ENCODE peak calls at places on chromosomes 2 and 18, in eight cellular contexts. J is fibroblast of lung, A is Peyer's patch, I is left ventricle myocardium inferior, F is adrenal gland, Q is dorsolateral prefrontal cortex, D is H7, G is Panc1. X is an unnamed sample. For H3K27me3, the result is how much of the 10 kb centered on the place peaks cover.

GRCh38 chr18:26406854-26407517 is 141.4 kb downstream of the KCTD1 start:
- DNase-seq in F (no peak), J (no peak), I (no peak), D (peak), Q (no peak), A (no peak), G (no peak), X (no peak)

GRCh38 chr2:443754-444153 is 155.9 kb upstream of the ALKAL2 start:
- DNase-seq in A (no peak), D (no peak), Q (no peak), F (no peak), I (no peak), G (no peak), J (no peak), X (no peak)

GRCh38 chr2:197075754-197076337 is 149.3 kb upstream of the PGAP1 start:
- DNase-seq in D (peak), F (no peak), Q (no peak), G (no peak), I (no peak), A (no peak), J (no peak), X (no peak)

GRCh38 chr2:189669913-189670312 is 4.6 kb upstream of the ANKAR start:
- DNase-seq in G (no peak), I (no peak), A (no peak), F (no peak), Q (no peak), J (no peak), D (no peak), X (no peak)

GRCh38 chr2:65382776-65383357 is 49.5 kb downstream of the SPRED2 start:
- DNase-seq in Q (peak), F (peak), J (peak), D (peak), A (peak), I (peak), G (no peak), X (peak)

GRCh38 chr18:59219672-59220163 is at the start of gene GRP:
- DNase-seq in A (no peak), I (no peak), Q (no peak), F (no peak), J (no peak), G (no peak), D (peak), X (no peak)

GRCh38 chr18:48031011-48031480 is 100.6 kb upstream of the SMAD2 start:
- DNase-seq in J (peak), G (no peak), Q (no peak), F (peak), A (no peak), D (peak), I (no peak), X (peak)

GRCh38 chr18:36158261-36158867 is 28.7 kb downstream of the ELP2 start:
- DNase-seq in G (no peak), J (peak), D (no peak), A (no peak), I (no peak), Q (no peak), F (no peak), X (no peak)

GRCh38 chr18:8948471-8949149 is 153.9 kb upstream of the NDUFV2 start:
- DNase-seq in J (peak), F (no peak), A (no peak), Q (no peak), D (no peak), G (no peak), I (no peak), X (no peak)

GRCh38 chr2:71950256-71951066 is 197.2 kb downstream of the CYP26B1 start:
- DNase-seq in F (peak), A (no peak), G (no peak), I (peak), D (peak), J (no peak), Q (no peak), X (peak)

GRCh38 chr2:129923265-129924141 is 56.0 kb upstream of the RAB6C start:
- DNase-seq in J (peak), D (peak), Q (no peak), F (peak), G (peak), I (no peak), A (no peak), X (no peak)

GRCh38 chr18:48920408-48921038 is 30.2 kb downstream of the SMAD7 start:
- DNase-seq in G (no peak), F (no peak), J (no peak), D (no peak), A (no peak), I (no peak), Q (no peak), X (no peak)

GRCh38 chr2:195891081-195891480 is 177.6 kb downstream of the DNAH7 start:
- DNase-seq in Q (no peak), J (no peak), I (no peak), F (no peak), G (no peak), A (no peak), D (no peak), X (no peak)

GRCh38 chr2:136246086-136246669 is 128.2 kb upstream of the CXCR4 start:
- DNase-seq in D (peak), J (peak), Q (no peak), A (no peak), I (no peak), G (no peak), F (peak), X (no peak)

GRCh38 chr2:108377815-108378630 is at the start of gene SULT1C4:
- DNase-seq in A (no peak), I (peak), D (peak), Q (no peak), J (peak), F (peak), G (no peak), X (peak)

GRCh38 chr2:43161650-43162542 is 64.5 kb downstream of the ZFP36L2 start:
- DNase-seq in G (no peak), I (no peak), D (peak), F (no peak), J (no peak), Q (no peak), A (peak), X (no peak)

GRCh38 chr2:224807153-224807964 is 91.2 kb upstream of the CCDC195 start:
- DNase-seq in J (peak), D (no peak), G (no peak), I (no peak), A (no peak), Q (no peak), F (no peak), X (no peak)

GRCh38 chr2:150442484-150442883 is 45.0 kb downstream of the RND3 start:
- DNase-seq in Q (no peak), I (no peak), F (no peak), A (no peak), G (no peak), D (no peak), J (no peak), X (no peak)

GRCh38 chr18:8788503-8789429 is 83.4 kb downstream of the MTCL1 start:
- DNase-seq in G (no peak), J (peak), I (no peak), A (no peak), Q (no peak), F (no peak), D (no peak), X (no peak)

GRCh38 chr2:153432381-153432780 is 46.2 kb downstream of the RPRM start:
- DNase-seq in J (no peak), G (no peak), Q (no peak), F (no peak), D (peak), A (no peak), I (no peak), X (no peak)

GRCh38 chr2:26916128-26916692 is 54.2 kb upstream of the MAPRE3 start:
- DNase-seq in Q (no peak), A (no peak), G (no peak), D (no peak), F (no peak), J (no peak), I (no peak), X (no peak)
- H3K27me3 ChIP-seq in Q (under half), A (under half), G (under half), D (under half), F (under half), J (half or more), I (half or more), X (under half)

DNA sequence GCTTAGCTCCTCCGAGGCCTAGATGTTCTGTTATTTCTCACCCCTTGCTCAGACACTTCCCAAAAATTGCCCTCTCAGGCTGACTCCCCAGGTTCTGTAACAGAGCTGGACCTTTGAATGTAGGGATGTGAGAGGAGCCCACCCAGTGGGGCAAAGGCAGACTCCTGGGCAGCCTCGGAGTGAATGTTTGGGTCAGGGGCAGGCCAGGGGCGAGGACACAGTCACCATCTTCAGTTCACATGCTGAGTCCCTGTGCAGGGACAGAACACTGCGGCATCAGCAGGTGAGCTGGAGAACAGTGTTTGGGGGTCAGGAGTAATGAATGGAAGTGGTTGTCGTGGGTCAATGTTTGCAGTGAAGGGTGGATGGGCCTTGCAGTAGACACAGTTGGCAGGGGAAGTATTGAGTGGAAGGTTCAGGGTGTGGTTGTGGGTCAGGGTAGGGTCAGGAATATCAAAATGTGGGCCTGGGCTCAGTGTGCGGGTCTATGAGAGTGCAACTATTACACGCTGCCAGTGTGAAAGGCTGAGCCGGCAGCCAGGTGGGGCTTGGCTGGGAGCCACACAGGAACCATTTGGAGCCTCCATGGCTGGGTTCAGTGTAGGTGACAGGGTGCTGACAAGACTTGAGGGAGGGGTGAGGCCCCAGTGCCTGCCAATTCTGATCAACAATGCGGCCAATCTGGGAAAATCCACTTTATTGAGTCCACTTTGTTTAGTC is 4.4 kb downstream of the IHH start:
- DNase-seq in F (no peak), G (no peak), D (no peak), I (no peak), Q (no peak), J (no peak), A (no peak), X (no peak)
- H3K27me3 ChIP-seq in F (under half), G (under half), D (under half), I (half or more), Q (half or more), J (half or more), A (under half), X (under half)

GRCh38 chr18:31931886-31932240 is 11.1 kb downstream of the TRAPPC8 start:
- DNase-seq in F (no peak), J (no peak), A (no peak), Q (no peak), G (no peak), D (no peak), I (no peak), X (no peak)

GRCh38 chr18:31931163-31931885 is 11.6 kb downstream of the TRAPPC8 start:
- DNase-seq in J (no peak), G (no peak), I (no peak), Q (no peak), D (no peak), A (no peak), F (no peak), X (no peak)

GRCh38 chr18:31929273-31929672 is 13.7 kb downstream of the TRAPPC8 start:
- DNase-seq in A (no peak), J (no peak), D (no peak), I (no peak), F (no peak), Q (no peak), G (no peak), X (no peak)
- H3K27me3 ChIP-seq in A (under half), J (under half), D (under half), I (under half), F (under half), Q (under half), G (under half), X (under half)

DNA sequence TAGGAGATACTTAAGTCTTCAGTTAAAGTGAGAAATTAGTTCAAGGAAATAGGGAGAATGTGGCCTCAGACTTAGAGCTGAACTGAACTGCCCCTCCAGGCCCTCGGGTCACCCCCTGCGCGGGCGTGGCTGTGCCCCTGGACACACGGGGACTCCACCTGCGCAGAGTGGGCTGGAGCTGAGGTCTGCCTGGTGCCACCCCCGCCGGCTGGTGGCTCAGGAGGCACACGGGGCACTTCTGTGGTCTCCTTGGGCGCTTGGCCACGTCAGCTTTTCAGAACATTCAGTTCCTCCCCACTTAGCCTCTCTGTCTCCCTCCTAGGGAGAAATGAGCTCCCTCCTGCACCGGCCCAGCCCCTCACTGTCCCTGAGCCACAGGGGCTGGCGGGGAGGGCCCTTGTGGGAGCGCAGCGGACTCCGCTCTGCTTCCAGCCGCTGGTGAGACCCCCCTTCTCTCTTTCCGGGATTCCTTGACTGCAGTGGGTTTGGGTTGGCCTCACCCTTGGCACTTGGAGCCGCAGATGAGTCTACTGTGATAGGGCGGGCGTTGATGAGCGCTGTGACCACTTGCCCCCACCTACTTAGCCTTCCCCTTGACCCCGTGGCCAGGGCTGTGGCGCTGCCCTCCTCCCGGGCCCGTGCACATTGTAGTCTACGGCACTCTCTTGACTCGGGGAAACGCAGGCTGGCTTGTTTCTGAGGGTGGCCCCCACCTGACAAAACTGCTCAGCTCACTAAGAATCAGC is 18.2 kb upstream of the PDIA6 start:
- DNase-seq in I (no peak), A (no peak), Q (no peak), G (no peak), J (no peak), D (peak), F (no peak), X (no peak)
- H3K27me3 ChIP-seq in I (half or more), A (under half), Q (under half), G (under half), J (under half), D (under half), F (under half), X (under half)

GRCh38 chr2:236117861-236118269 is 50.3 kb downstream of the GBX2 start:
- DNase-seq in D (peak), Q (no peak), A (no peak), F (no peak), G (no peak), I (no peak), J (no peak), X (no peak)
- H3K27me3 ChIP-seq in D (under half), Q (under half), A (under half), F (under half), G (under half), I (under half), J (under half), X (under half)

DNA sequence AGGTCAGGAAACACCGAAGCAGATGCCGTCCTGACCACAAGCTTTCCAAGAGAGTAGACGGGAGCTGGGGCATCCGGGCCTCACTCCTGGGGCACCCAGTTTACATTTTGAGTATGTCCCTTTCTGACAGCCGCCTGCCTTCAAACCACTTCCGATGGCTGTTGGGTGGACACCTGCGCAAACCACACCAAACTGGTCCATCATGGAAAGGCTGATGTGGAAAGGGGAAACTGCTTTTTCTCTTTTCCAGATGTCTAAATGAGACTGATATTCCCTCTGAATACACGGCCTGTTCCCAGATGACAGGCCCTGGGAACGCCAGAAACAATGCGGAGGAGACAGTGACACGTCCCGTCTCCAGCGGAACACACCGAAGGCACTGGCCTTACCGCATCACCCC is 290.0 kb upstream of the SALL3 start:
- DNase-seq in I (no peak), F (no peak), D (no peak), A (no peak), G (no peak), J (no peak), Q (no peak), X (no peak)
- H3K27me3 ChIP-seq in I (under half), F (under half), D (under half), A (under half), G (under half), J (under half), Q (under half), X (under half)

GRCh38 chr2:218130822-218131221 is 5.0 kb downstream of the CXCR2 start:
- DNase-seq in I (no peak), A (no peak), F (no peak), J (no peak), G (no peak), D (peak), Q (no peak), X (no peak)
- H3K27me3 ChIP-seq in I (half or more), A (under half), F (under half), J (under half), G (under half), D (under half), Q (under half), X (under half)

GRCh38 chr18:79684787-79685186 is 5.2 kb downstream of the CTDP1 start:
- DNase-seq in G (no peak), Q (no peak), I (no peak), F (no peak), J (no peak), A (no peak), D (no peak), X (no peak)

GRCh38 chr18:79685281-79685680 is 5.7 kb downstream of the CTDP1 start:
- DNase-seq in F (no peak), D (peak), A (no peak), Q (no peak), J (no peak), G (no peak), I (no peak), X (no peak)

GRCh38 chr18:79687806-79688205 is 8.2 kb downstream of the CTDP1 start:
- DNase-seq in Q (no peak), F (no peak), A (no peak), G (no peak), I (no peak), D (peak), J (peak), X (no peak)

GRCh38 chr18:79684283-79684631 is 4.7 kb downstream of the CTDP1 start:
- DNase-seq in I (no peak), F (no peak), J (no peak), Q (no peak), D (no peak), A (no peak), G (no peak), X (no peak)

DNA sequence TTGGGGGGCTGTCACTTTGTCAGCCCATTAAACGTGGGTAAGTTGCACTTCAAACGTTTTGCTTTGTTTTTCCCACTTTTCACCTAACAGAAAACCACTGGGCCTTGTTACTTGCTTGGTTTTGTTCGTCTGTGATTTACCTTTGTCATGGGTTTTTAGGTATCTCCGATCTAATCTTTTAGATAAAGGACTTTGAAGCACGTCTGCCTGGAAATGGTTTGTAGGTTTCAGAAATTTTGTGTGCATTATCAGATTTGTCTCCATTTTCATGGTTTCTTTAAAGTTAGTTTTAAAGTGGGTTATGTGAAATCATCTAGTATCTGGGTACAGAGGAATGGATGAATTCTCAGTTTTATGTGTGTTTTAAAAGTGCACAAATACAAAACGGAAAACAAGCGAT is 6.4 kb downstream of the CTDP1 start:
- DNase-seq in F (no peak), G (no peak), I (no peak), J (no peak), A (no peak), Q (no peak), D (peak), X (no peak)
- H3K27me3 ChIP-seq in F (under half), G (under half), I (under half), J (under half), A (under half), Q (under half), D (under half), X (under half)

DNA sequence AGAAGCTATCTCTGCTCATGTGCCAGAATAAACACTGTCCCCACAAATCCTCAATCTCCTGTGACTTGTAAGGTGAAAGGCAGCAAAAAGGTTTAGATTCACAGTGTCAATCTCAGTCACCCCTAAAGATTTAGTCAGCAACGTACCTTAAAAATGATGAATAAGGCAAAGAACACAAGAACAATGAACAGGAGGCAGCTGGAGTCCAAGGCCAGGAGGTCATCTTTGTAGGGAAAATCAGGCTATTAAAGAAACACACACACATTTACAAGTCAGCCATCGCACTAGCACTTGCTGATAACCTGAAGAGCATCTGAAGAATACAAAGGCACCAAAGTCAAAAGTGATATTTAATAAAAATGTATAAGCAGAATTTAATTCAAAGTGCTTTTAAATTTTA is 16.6 kb downstream of the LAPTM4A start:
- DNase-seq in J (no peak), Q (no peak), D (no peak), F (no peak), G (no peak), A (no peak), I (no peak), X (no peak)
- H3K27me3 ChIP-seq in J (under half), Q (under half), D (under half), F (under half), G (under half), A (under half), I (under half), X (under half)